ENCODE peak calls at places on chromosome 7, in eight cellular contexts. One of them, this sample, is unnamed.

GRCh38 chr7:149688836-149689590 is 84.4 kb downstream of the ZNF467 start:
- DNase-seq in immature natural killer cell: no peak
- DNase-seq in T-helper 2 cell: no peak
- DNase-seq in ACHN: no peak
- DNase-seq in Daoy: no peak
- DNase-seq in mucosa of gallbladder: no peak
- DNase-seq in GM20000: no peak
- DNase-seq in right atrium auricular region: no peak
- DNase-seq in this sample: no peak

GRCh38 chr7:23334482-23335056 is 35.4 kb downstream of the MALSU1 start:
- DNase-seq in immature natural killer cell: no peak
- DNase-seq in T-helper 2 cell: no peak
- DNase-seq in ACHN: peak; percentile 94
- DNase-seq in Daoy: peak; percentile 97
- DNase-seq in mucosa of gallbladder: peak; percentile 75
- DNase-seq in GM20000: no peak
- DNase-seq in right atrium auricular region: no peak
- DNase-seq in this sample: no peak

GRCh38 chr7:30625283-30625682 is 30.6 kb downstream of the GARS1 start:
- DNase-seq in immature natural killer cell: no peak
- DNase-seq in T-helper 2 cell: no peak
- DNase-seq in ACHN: no peak
- DNase-seq in Daoy: no peak
- DNase-seq in mucosa of gallbladder: no peak
- DNase-seq in GM20000: no peak
- DNase-seq in right atrium auricular region: no peak
- DNase-seq in this sample: no peak

GRCh38 chr7:72313906-72314305 is 98.2 kb downstream of the CALN1 start:
- DNase-seq in immature natural killer cell: no peak
- DNase-seq in T-helper 2 cell: no peak
- DNase-seq in ACHN: no peak
- DNase-seq in Daoy: no peak
- DNase-seq in mucosa of gallbladder: no peak
- DNase-seq in GM20000: no peak
- DNase-seq in right atrium auricular region: no peak
- DNase-seq in this sample: no peak

GRCh38 chr7:98949336-98950044 is 71.2 kb downstream of the TRRAP start:
- DNase-seq in immature natural killer cell: no peak
- DNase-seq in T-helper 2 cell: no peak
- DNase-seq in ACHN: no peak
- DNase-seq in Daoy: no peak
- DNase-seq in mucosa of gallbladder: no peak
- DNase-seq in GM20000: no peak
- DNase-seq in right atrium auricular region: no peak
- DNase-seq in this sample: no peak

GRCh38 chr7:78576196-78576595 is 777.6 kb downstream of the PHTF2 start:
- DNase-seq in immature natural killer cell: no peak
- DNase-seq in T-helper 2 cell: no peak
- DNase-seq in ACHN: no peak
- DNase-seq in Daoy: no peak
- DNase-seq in mucosa of gallbladder: no peak
- DNase-seq in GM20000: no peak
- DNase-seq in right atrium auricular region: no peak
- DNase-seq in this sample: no peak

GRCh38 chr7:30930621-30931020 is 19.0 kb downstream of the AQP1 start:
- DNase-seq in immature natural killer cell: no peak
- DNase-seq in T-helper 2 cell: no peak
- DNase-seq in ACHN: no peak
- DNase-seq in Daoy: no peak
- DNase-seq in mucosa of gallbladder: peak; percentile 58
- DNase-seq in GM20000: no peak
- DNase-seq in right atrium auricular region: peak; percentile 53
- DNase-seq in this sample: peak; percentile 67

GRCh38 chr7:40311307-40311706 is 176.5 kb downstream of the SUGCT start:
- DNase-seq in immature natural killer cell: no peak
- DNase-seq in T-helper 2 cell: no peak
- DNase-seq in ACHN: no peak
- DNase-seq in Daoy: no peak
- DNase-seq in mucosa of gallbladder: no peak
- DNase-seq in GM20000: peak; percentile 20
- DNase-seq in right atrium auricular region: no peak
- DNase-seq in this sample: no peak

GRCh38 chr7:92639213-92639896 is 49.2 kb upstream of the FAM133B start:
- DNase-seq in immature natural killer cell: no peak
- DNase-seq in T-helper 2 cell: no peak
- DNase-seq in ACHN: no peak
- DNase-seq in Daoy: peak; percentile 48
- DNase-seq in mucosa of gallbladder: no peak
- DNase-seq in GM20000: no peak
- DNase-seq in right atrium auricular region: no peak
- DNase-seq in this sample: no peak

GRCh38 chr7:80134536-80135305 is at the start of gene GNAI1:
- DNase-seq in immature natural killer cell: peak; percentile 22
- DNase-seq in T-helper 2 cell: no peak
- DNase-seq in ACHN: peak; percentile 85
- DNase-seq in Daoy: peak; percentile 81
- DNase-seq in mucosa of gallbladder: peak; percentile 49
- DNase-seq in GM20000: no peak
- DNase-seq in right atrium auricular region: peak; percentile 64
- DNase-seq in this sample: peak; percentile 95

GRCh38 chr7:90483236-90483635 is 13.8 kb downstream of the PTTG1IP2 start:
- DNase-seq in immature natural killer cell: no peak
- DNase-seq in T-helper 2 cell: no peak
- DNase-seq in ACHN: no peak
- DNase-seq in Daoy: no peak
- DNase-seq in mucosa of gallbladder: no peak
- DNase-seq in GM20000: no peak
- DNase-seq in right atrium auricular region: no peak
- DNase-seq in this sample: no peak

GRCh38 chr7:142626420-142627035 is 122.7 kb upstream of the PRSS1 start:
- DNase-seq in immature natural killer cell: peak; percentile 49
- DNase-seq in T-helper 2 cell: peak; percentile 19
- DNase-seq in ACHN: peak; percentile 74
- DNase-seq in Daoy: peak; percentile 80
- DNase-seq in mucosa of gallbladder: peak; percentile 64
- DNase-seq in GM20000: peak; percentile 38
- DNase-seq in right atrium auricular region: no peak
- DNase-seq in this sample: no peak

GRCh38 chr7:91832493-91833045 is 47.9 kb downstream of the MTERF1 start:
- DNase-seq in immature natural killer cell: no peak
- DNase-seq in T-helper 2 cell: no peak
- DNase-seq in ACHN: no peak
- DNase-seq in Daoy: no peak
- DNase-seq in mucosa of gallbladder: no peak
- DNase-seq in GM20000: no peak
- DNase-seq in right atrium auricular region: no peak
- DNase-seq in this sample: no peak

GRCh38 chr7:46440186-46440585 is 519.1 kb upstream of the IGFBP3 start:
- DNase-seq in immature natural killer cell: no peak
- DNase-seq in T-helper 2 cell: no peak
- DNase-seq in ACHN: no peak
- DNase-seq in Daoy: peak; percentile 35
- DNase-seq in mucosa of gallbladder: no peak
- DNase-seq in GM20000: no peak
- DNase-seq in right atrium auricular region: no peak
- DNase-seq in this sample: no peak